ENCODE peak calls at places on chromosomes 4 and X, in five cellular contexts. C is cardiac muscle cell; T is activated CD4-positive, alpha-beta T cell treated with anti-CD3 and anti-CD28 coated beads for 48 hours; Q is GM18507; N is A549. J is an unnamed sample.

GRCh38 chrX:103417370-103417769 is 41.0 kb downstream of the BEX3 start:
- DNase-seq in C (no peak), T (no peak), Q (no peak), N (no peak), J (no peak)

GRCh38 chrX:119784747-119785446 is 6.5 kb downstream of the RPL39 start:
- DNase-seq in C (no peak), T (peak), Q (no peak), N (peak), J (peak)

GRCh38 chr4:25818293-25819240 is 44.2 kb downstream of the SEL1L3 start:
- DNase-seq in C (no peak), T (no peak), Q (no peak), N (no peak), J (no peak)

GRCh38 chr4:132085105-132085504 is 1064.0 kb upstream of the PCDH10 start:
- DNase-seq in C (no peak), T (no peak), Q (no peak), N (no peak), J (no peak)

GRCh38 chr4:111842336-111842735 is 302.9 kb upstream of the FAM241A start:
- DNase-seq in C (no peak), T (no peak), Q (no peak), N (no peak), J (no peak)

GRCh38 chr4:10810411-10810810 is 125.8 kb upstream of the CLNK start:
- DNase-seq in C (no peak), T (no peak), Q (no peak), N (no peak), J (no peak)

GRCh38 chr4:24763631-24764302 is 31.6 kb upstream of the SOD3 start:
- DNase-seq in C (no peak), T (no peak), Q (no peak), N (peak), J (no peak)

GRCh38 chrX:43745938-43746721 is 90.0 kb downstream of the MAOA start:
- DNase-seq in C (no peak), T (no peak), Q (no peak), N (no peak), J (no peak)

GRCh38 chr4:123877561-123877960 is 481.0 kb downstream of the SPRY1 start:
- DNase-seq in C (no peak), T (no peak), Q (no peak), N (no peak), J (no peak)

GRCh38 chr4:181525641-181526040 is 717.6 kb upstream of the TENM3 start:
- DNase-seq in C (peak), T (no peak), Q (no peak), N (no peak), J (no peak)

GRCh38 chr4:112514449-112515277 is 1.3 kb downstream of the NEUROG2 start:
- DNase-seq in C (no peak), T (peak), Q (no peak), N (peak), J (peak)

GRCh38 chrX:143873343-143873742 is 10.5 kb upstream of the UBE2NL start:
- DNase-seq in C (no peak), T (no peak), Q (no peak), N (no peak), J (no peak)